ENCODE peak calls at places on chromosomes 13 and 19, in seven cellular contexts. J is astrocyte; M is pancreas; A is CD4-positive, alpha-beta T cell; E is Calu3; B is astrocyte of the spinal cord; P is epithelial cell of esophagus. L is an unnamed sample.

GRCh38 chr13:108944760-108945159 is 315.3 kb downstream of the MYO16 start:
- DNase-seq in M (no peak), A (no peak), J (no peak), E (no peak), P (peak; percentile 88), B (no peak), L (peak; percentile 26)

GRCh38 chr19:11382898-11383705 is 1.0 kb downstream of the EPOR start:
- DNase-seq in M (peak; percentile 48), B (no peak), A (peak; percentile 47), P (peak; percentile 30), J (no peak), E (peak; percentile 73), L (peak; percentile 15)

GRCh38 chr19:40089462-40089861 is 1.3 kb downstream of the ZNF780A start:
- DNase-seq in P (no peak), E (peak; percentile 10), J (peak; percentile 80), M (no peak), B (peak; percentile 24), A (no peak), L (no peak)

GRCh38 chr19:17720487-17720839 is 1.2 kb downstream of the MAP1S start:
- DNase-seq in J (no peak), P (no peak), B (no peak), M (no peak), E (no peak), A (no peak), L (no peak)

GRCh38 chr19:16445238-16446107 is 26.3 kb downstream of the EPS15L1 start:
- DNase-seq in E (no peak), B (peak; percentile 52), J (peak; percentile 44), P (peak; percentile 13), M (no peak), A (no peak), L (peak; percentile 28)

GRCh38 chr13:60164490-60164889 is 762 bp upstream of the DIAPH3 start:
- DNase-seq in P (peak; percentile 20), B (no peak), M (no peak), J (no peak), E (no peak), A (no peak), L (no peak)

GRCh38 chr19:12364391-12365093 is 941 bp downstream of the ZNF442 start:
- DNase-seq in J (peak; percentile 3), M (no peak), P (peak; percentile 7), B (no peak), A (no peak), E (peak; percentile 2), L (peak; percentile 16)

GRCh38 chr19:48391100-48392005 is at the start of gene KDELR1:
- DNase-seq in E (peak; percentile 87), B (peak; percentile 62), J (peak; percentile 33), A (peak; percentile 83), P (peak; percentile 73), M (peak; percentile 71), L (peak; percentile 29)

GRCh38 chr13:27721681-27722080 is 70.6 kb upstream of the GSX1 start:
- DNase-seq in B (no peak), E (no peak), M (no peak), A (no peak), P (no peak), J (no peak), L (no peak)

GRCh38 chr19:16052353-16052752 is 23.9 kb upstream of the TPM4 start:
- DNase-seq in A (no peak), B (no peak), M (no peak), J (no peak), P (no peak), E (no peak), L (no peak)

DNA sequence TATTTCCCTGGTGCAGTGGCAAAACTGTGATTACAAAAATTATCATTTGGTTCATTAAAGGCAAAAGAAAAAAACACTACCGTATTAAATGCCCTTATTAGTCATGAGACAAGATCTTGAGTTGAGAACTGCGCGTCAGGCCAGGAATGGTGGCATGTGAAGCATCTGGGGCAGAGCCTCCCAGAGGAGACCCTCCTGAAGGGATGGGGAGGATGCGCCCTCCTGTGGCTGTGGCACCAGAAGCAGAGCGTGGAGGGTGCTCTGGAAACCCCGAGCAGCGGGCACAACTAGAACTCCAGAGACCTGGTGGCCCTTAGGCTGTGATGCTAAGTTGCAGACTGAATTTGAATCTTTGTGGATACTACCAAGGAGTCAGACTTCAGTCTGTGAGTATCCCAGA is 11.5 kb downstream of the CUL4A start:
- DNase-seq in B (no peak), J (peak; percentile 8), P (no peak), M (no peak), E (no peak), A (no peak), L (no peak)
- TF ChIP-seq CTCF in B (peak; percentile 34), J (no peak), P (peak; percentile 7), M (no peak), E (no peak), A (peak; percentile 10), L (peak; percentile 62)

GRCh38 chr13:63403726-63404125 is 1988.1 kb upstream of the PCDH20 start:
- DNase-seq in B (no peak), J (no peak), A (no peak), E (no peak), M (no peak), P (no peak), L (no peak)
- TF ChIP-seq CTCF in B (no peak), J (no peak), A (no peak), E (no peak), M (no peak), P (no peak), L (no peak)

GRCh38 chr19:7869453-7869909 is 4.7 kb downstream of the PRR36 start:
- DNase-seq in B (no peak), A (peak; percentile 89), P (peak; percentile 85), J (no peak), M (peak; percentile 66), E (peak; percentile 33), L (no peak)

GRCh38 chr19:7867092-7867844 is 6.9 kb downstream of the PRR36 start:
- DNase-seq in P (no peak), E (no peak), M (no peak), B (no peak), A (no peak), J (no peak), L (no peak)

GRCh38 chr19:7869910-7870511 is 4.2 kb downstream of the PRR36 start:
- DNase-seq in E (no peak), J (no peak), A (peak; percentile 53), M (peak; percentile 65), B (no peak), P (peak; percentile 59), L (no peak)

GRCh38 chr19:7868326-7868670 is 5.9 kb downstream of the PRR36 start:
- DNase-seq in M (no peak), E (no peak), P (peak; percentile 34), B (no peak), A (no peak), J (no peak), L (no peak)

GRCh38 chr19:7868671-7869452 is 5.3 kb downstream of the PRR36 start:
- DNase-seq in P (peak; percentile 82), B (peak; percentile 39), E (peak; percentile 70), A (peak; percentile 84), M (peak; percentile 84), J (no peak), L (peak; percentile 15)
- TF ChIP-seq CTCF in P (peak; percentile 39), B (peak; percentile 52), E (peak; percentile 45), A (peak; percentile 69), M (peak; percentile 89), J (no peak), L (peak; percentile 87)

GRCh38 chr13:62331384-62331783 is 915.7 kb upstream of the PCDH20 start:
- DNase-seq in A (no peak), M (no peak), P (no peak), J (no peak), B (no peak), E (no peak), L (no peak)
- TF ChIP-seq CTCF in A (no peak), M (no peak), P (no peak), J (no peak), B (no peak), E (no peak), L (no peak)

GRCh38 chr19:29690842-29691241 is 24.2 kb downstream of the C19orf12 start:
- DNase-seq in M (no peak), P (peak; percentile 64), A (no peak), J (no peak), E (peak; percentile 43), B (peak; percentile 36), L (peak; percentile 43)
- TF ChIP-seq CTCF in M (no peak), P (peak; percentile 35), A (peak; percentile 55), J (no peak), E (no peak), B (peak; percentile 25), L (peak; percentile 71)

GRCh38 chr13:61466280-61466679 is 50.6 kb upstream of the PCDH20 start:
- DNase-seq in M (no peak), P (no peak), J (no peak), E (no peak), A (no peak), B (no peak), L (no peak)
- TF ChIP-seq CTCF in M (no peak), P (peak; percentile 24), J (no peak), E (no peak), A (no peak), B (no peak), L (no peak)

L was measured in HFFc6.